ENCODE peak calls at places on chromosomes 13 and 19, in four cellular contexts. One of them, this sample, is unnamed.

GRCh38 chr13:100808848-100809247 is 134.3 kb upstream of the TMTC4 start:
- DNase-seq in pancreas: no peak
- DNase-seq in stomach: no peak
- DNase-seq in heart right ventricle: no peak
- DNase-seq in this sample: no peak

GRCh38 chr19:55212447-55212846 is 3.1 kb upstream of the PTPRH start:
- DNase-seq in pancreas: no peak
- DNase-seq in stomach: no peak
- DNase-seq in heart right ventricle: no peak
- DNase-seq in this sample: peak; percentile 72

GRCh38 chr19:48964205-48965032 is 690 bp upstream of the FTL start:
- DNase-seq in stomach: peak; percentile 56
- DNase-seq in pancreas: no peak
- DNase-seq in heart right ventricle: no peak
- DNase-seq in this sample: peak; percentile 59

GRCh38 chr13:99103536-99103935 is 97.1 kb upstream of the UBAC2 start:
- DNase-seq in stomach: no peak
- DNase-seq in pancreas: no peak
- DNase-seq in heart right ventricle: no peak
- DNase-seq in this sample: no peak

GRCh38 chr13:100984349-100984748 is 309.8 kb upstream of the TMTC4 start:
- DNase-seq in stomach: no peak
- DNase-seq in pancreas: no peak
- DNase-seq in heart right ventricle: no peak
- DNase-seq in this sample: no peak

GRCh38 chr13:23378009-23378632 is 55.4 kb downstream of the SACS start:
- DNase-seq in pancreas: no peak
- DNase-seq in stomach: no peak
- DNase-seq in heart right ventricle: no peak
- DNase-seq in this sample: peak; percentile 37

GRCh38 chr13:103031332-103031873 is 34.8 kb downstream of the SLC10A2 start:
- DNase-seq in pancreas: no peak
- DNase-seq in stomach: no peak
- DNase-seq in heart right ventricle: no peak
- DNase-seq in this sample: no peak

GRCh38 chr13:93745884-93746283 is 519.3 kb downstream of the GPC6 start:
- DNase-seq in pancreas: no peak
- DNase-seq in heart right ventricle: no peak
- DNase-seq in stomach: no peak
- DNase-seq in this sample: no peak

GRCh38 chr19:3249408-3249807 is 24.9 kb downstream of the CELF5 start:
- DNase-seq in heart right ventricle: no peak
- DNase-seq in stomach: no peak
- DNase-seq in pancreas: no peak
- DNase-seq in this sample: no peak

GRCh38 chr19:32363175-32363574 is 17.8 kb downstream of the ZNF507 start:
- DNase-seq in stomach: no peak
- DNase-seq in pancreas: peak; percentile 21
- DNase-seq in heart right ventricle: no peak
- DNase-seq in this sample: no peak

GRCh38 chr19:49801966-49802661 is 11.0 kb downstream of the FUZ start:
- DNase-seq in pancreas: peak; percentile 66
- DNase-seq in heart right ventricle: peak; percentile 91
- DNase-seq in stomach: peak; percentile 69
- DNase-seq in this sample: peak; percentile 79

GRCh38 chr13:28147489-28147888 is 9.1 kb downstream of the PAN3 start:
- DNase-seq in heart right ventricle: no peak
- DNase-seq in pancreas: no peak
- DNase-seq in stomach: no peak
- DNase-seq in this sample: no peak

DNA sequence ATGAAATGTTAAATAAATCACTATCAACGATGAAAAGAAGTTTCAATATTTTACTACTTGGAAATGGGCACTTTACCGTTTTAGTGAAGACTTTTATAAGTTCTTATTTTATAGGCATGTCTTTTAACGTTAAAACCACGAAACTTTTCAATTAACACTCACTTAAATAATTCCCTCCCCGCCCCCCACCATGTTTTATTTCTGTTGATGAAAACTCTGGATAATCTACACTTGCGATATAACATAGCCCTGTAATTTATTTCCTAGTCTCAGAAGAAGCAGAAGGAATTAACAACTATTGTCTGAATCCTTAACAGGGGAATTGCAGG is 343 bp upstream of the ZNF285 start:
- DNase-seq in heart right ventricle: no peak
- DNase-seq in stomach: no peak
- DNase-seq in pancreas: no peak
- DNase-seq in this sample: no peak
- H3K27ac ChIP-seq in heart right ventricle: no peak overlapping the region
- H3K27ac ChIP-seq in stomach: no peak overlapping the region
- H3K27ac ChIP-seq in pancreas: no peak overlapping the region
- H3K27ac ChIP-seq in this sample: no peak overlapping the region

GRCh38 chr19:29396925-29397324 is 128.9 kb upstream of the VSTM2B start:
- DNase-seq in pancreas: no peak
- DNase-seq in stomach: no peak
- DNase-seq in heart right ventricle: no peak
- DNase-seq in this sample: no peak
- H3K4me1 ChIP-seq in pancreas: no peaks in the 10 kb centered on the region
- H3K4me1 ChIP-seq in stomach: no peaks in the 10 kb centered on the region
- H3K4me1 ChIP-seq in heart right ventricle: no peaks in the 10 kb centered on the region
- H3K4me1 ChIP-seq in this sample: no peaks in the 10 kb centered on the region

DNA sequence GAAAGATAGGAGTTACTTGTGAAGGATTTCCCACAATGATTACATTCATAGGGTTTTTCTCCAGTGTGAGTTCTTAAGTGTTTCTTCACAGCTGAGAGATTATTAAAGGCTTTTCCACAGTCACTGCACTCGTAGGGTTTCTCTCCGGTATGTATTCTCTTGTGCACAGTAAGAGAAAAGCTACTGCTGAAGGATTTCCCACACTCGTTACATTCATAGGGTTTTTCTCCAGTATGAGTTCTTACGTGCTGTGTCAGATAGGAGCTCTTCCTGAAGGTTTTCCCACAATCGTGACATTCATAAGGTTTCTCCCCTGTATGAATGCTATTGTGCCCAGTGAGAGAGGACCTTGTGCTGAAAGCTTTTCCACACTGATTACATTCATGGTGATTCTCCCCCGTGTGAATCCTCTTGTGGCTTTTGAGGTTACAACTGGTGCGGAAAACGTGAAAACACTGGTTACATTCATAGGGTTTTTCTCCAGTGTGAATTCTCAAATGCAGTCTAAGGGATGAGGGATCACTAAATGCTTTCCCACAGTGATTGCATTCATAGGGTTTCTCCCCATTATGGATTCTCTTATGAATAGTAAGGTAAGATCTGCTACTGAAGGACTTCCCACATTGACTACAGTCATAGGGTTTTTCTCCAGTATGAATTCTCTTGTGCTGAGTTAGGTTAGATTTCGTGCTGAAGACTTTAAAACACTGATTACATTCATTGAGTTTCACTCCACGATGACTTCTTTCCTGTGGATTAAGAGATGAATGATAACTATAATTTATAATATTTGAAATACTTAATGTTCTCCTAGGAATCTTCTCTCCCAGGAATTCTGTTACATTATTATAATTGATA is 20.6 kb downstream of the ZNF558 start:
- DNase-seq in heart right ventricle: no peak
- DNase-seq in pancreas: no peak
- DNase-seq in stomach: no peak
- DNase-seq in this sample: no peak
- H3K9me3 ChIP-seq in heart right ventricle: peaks cover 100% of the 10 kb centered on the region
- H3K9me3 ChIP-seq in pancreas: peaks cover 60% of the 10 kb centered on the region
- H3K9me3 ChIP-seq in stomach: peaks cover 92% of the 10 kb centered on the region
- H3K9me3 ChIP-seq in this sample: peaks cover 29% of the 10 kb centered on the region

GRCh38 chr13:20495087-20496023 is 30.3 kb downstream of the CRYL1 start:
- DNase-seq in stomach: peak; percentile 65
- DNase-seq in heart right ventricle: no peak
- DNase-seq in pancreas: peak; percentile 30
- DNase-seq in this sample: peak; percentile 74
- H3K27ac ChIP-seq in stomach: no peak overlapping the region
- H3K27ac ChIP-seq in heart right ventricle: no peak overlapping the region
- H3K27ac ChIP-seq in pancreas: no peak overlapping the region
- H3K27ac ChIP-seq in this sample: no peak overlapping the region

DNA sequence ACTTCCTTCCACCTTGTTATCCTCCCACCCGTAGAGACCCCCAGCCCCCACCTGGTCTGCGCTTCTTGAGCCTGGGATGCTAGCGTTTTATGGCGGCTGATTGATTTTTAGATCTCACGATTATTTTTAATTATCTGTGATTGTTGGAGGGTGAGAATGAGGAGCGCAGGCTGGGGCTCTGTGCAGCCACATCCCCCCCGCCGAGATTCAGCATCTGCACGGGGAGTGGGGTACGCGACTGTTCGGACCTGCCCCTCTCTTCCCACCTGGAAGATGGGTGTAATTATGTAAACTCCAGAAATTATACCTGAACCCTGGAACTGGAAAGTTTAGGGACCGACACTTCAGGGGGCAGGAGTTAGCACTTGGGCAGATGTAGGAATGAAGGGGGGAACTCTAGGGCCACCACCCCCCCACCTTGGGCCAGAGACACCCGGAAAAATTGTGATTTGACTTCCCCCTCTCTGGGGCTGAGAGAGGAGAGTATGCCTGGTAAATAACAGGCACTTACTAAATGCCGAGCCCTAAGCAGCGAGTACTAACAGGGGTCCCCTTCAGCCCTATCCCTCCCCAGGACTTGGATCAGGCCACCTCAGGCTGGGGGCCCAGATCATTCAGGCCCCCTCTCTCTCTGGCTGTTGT is 1.8 kb upstream of the ONECUT3 start:
- DNase-seq in pancreas: no peak
- DNase-seq in stomach: no peak
- DNase-seq in heart right ventricle: no peak
- DNase-seq in this sample: no peak
- H3K4me1 ChIP-seq in pancreas: no peaks in the 10 kb centered on the region
- H3K4me1 ChIP-seq in stomach: peaks cover 58% of the 10 kb centered on the region
- H3K4me1 ChIP-seq in heart right ventricle: peaks cover 34% of the 10 kb centered on the region
- H3K4me1 ChIP-seq in this sample: peaks cover 10% of the 10 kb centered on the region

GRCh38 chr19:57227461-57227860 is 3.4 kb upstream of the AURKC start:
- DNase-seq in pancreas: no peak
- DNase-seq in heart right ventricle: no peak
- DNase-seq in stomach: no peak
- DNase-seq in this sample: no peak

GRCh38 chr19:57233207-57233606 is 2.4 kb downstream of the AURKC start:
- DNase-seq in heart right ventricle: no peak
- DNase-seq in pancreas: no peak
- DNase-seq in stomach: no peak
- DNase-seq in this sample: no peak

DNA sequence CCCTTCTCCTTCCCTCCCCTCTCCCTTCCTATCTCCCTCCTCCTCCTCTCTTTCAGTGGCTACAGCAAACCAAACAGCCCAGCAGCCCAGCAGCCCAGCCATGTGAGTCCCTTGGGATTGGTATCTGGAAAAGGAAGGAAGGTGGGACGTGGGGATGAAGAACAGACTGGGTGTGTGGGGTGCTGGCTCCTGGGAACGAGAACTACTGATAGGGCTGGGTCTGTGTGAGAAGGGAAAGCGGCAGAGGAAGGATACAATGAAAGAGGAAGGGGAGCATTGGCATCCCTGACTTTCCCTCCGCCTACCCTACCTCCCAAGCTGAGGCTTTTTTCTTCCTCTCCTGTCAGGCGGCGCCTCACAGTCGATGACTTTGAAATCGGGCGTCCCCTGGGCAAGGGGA is 863 bp downstream of the AURKC start:
- DNase-seq in heart right ventricle: no peak
- DNase-seq in pancreas: no peak
- DNase-seq in stomach: no peak
- DNase-seq in this sample: no peak
- H3K9me3 ChIP-seq in heart right ventricle: no peaks in the 10 kb centered on the region
- H3K9me3 ChIP-seq in pancreas: no peaks in the 10 kb centered on the region
- H3K9me3 ChIP-seq in stomach: no peaks in the 10 kb centered on the region
- H3K9me3 ChIP-seq in this sample: no peaks in the 10 kb centered on the region

GRCh38 chr19:7294571-7295212 is 478 bp upstream of the INSR start:
- DNase-seq in stomach: peak; percentile 74
- DNase-seq in heart right ventricle: peak; percentile 81
- DNase-seq in pancreas: peak; percentile 83
- DNase-seq in this sample: peak; percentile 79
- H3K27ac ChIP-seq in stomach: peak overlapping the region; percentile 96
- H3K27ac ChIP-seq in heart right ventricle: peak overlapping the region; percentile 95
- H3K27ac ChIP-seq in pancreas: peak overlapping the region; percentile 98
- H3K27ac ChIP-seq in this sample: peak overlapping the region; percentile 71

GRCh38 chr19:46635920-46636761 is at the start of gene GNG8:
- DNase-seq in pancreas: no peak
- DNase-seq in stomach: no peak
- DNase-seq in heart right ventricle: no peak
- DNase-seq in this sample: no peak
- H3K4me1 ChIP-seq in pancreas: peaks cover 9% of the 10 kb centered on the region
- H3K4me1 ChIP-seq in stomach: peaks cover 49% of the 10 kb centered on the region
- H3K4me1 ChIP-seq in heart right ventricle: peaks cover 54% of the 10 kb centered on the region
- H3K4me1 ChIP-seq in this sample: peaks cover 19% of the 10 kb centered on the region